ENCODE peak calls at places on chromosomes 7 and 10, in four cellular contexts. One of them, this sample, is unnamed.
A peak's percentile ranks its signal among the peaks of the same experiment; 100 is the strongest.

GRCh38 chr10:36666451-36666850 is 458.9 kb upstream of the ANKRD30A start:
- DNase-seq in SW480: no peak
- DNase-seq in naive thymus-derived CD8-positive, alpha-beta T cell: no peak
- DNase-seq in hypothalamus: no peak
- DNase-seq in this sample: no peak

GRCh38 chr10:101693701-101694055 is 1.3 kb downstream of the FBXW4 start:
- DNase-seq in naive thymus-derived CD8-positive, alpha-beta T cell: no peak
- DNase-seq in hypothalamus: no peak
- DNase-seq in SW480: peak; percentile 40
- DNase-seq in this sample: no peak

GRCh38 chr7:143914938-143915337 is 13.0 kb upstream of the TCAF1 start:
- DNase-seq in hypothalamus: no peak
- DNase-seq in SW480: no peak
- DNase-seq in naive thymus-derived CD8-positive, alpha-beta T cell: no peak
- DNase-seq in this sample: no peak

GRCh38 chr10:35546824-35547225 is 58.3 kb upstream of the GJD4 start:
- DNase-seq in naive thymus-derived CD8-positive, alpha-beta T cell: no peak
- DNase-seq in SW480: peak; percentile 3
- DNase-seq in hypothalamus: no peak
- DNase-seq in this sample: no peak

GRCh38 chr7:85469446-85469970 is 282.7 kb upstream of the SEMA3D start:
- DNase-seq in SW480: peak; percentile 56
- DNase-seq in naive thymus-derived CD8-positive, alpha-beta T cell: no peak
- DNase-seq in hypothalamus: no peak
- DNase-seq in this sample: no peak

GRCh38 chr10:19817251-19818046 is 1.2 kb downstream of the PLXDC2 start:
- DNase-seq in hypothalamus: peak; percentile 50
- DNase-seq in naive thymus-derived CD8-positive, alpha-beta T cell: no peak
- DNase-seq in SW480: no peak
- DNase-seq in this sample: no peak

GRCh38 chr10:62769574-62770242 is 34.8 kb upstream of the ADO start:
- DNase-seq in hypothalamus: no peak
- DNase-seq in SW480: no peak
- DNase-seq in naive thymus-derived CD8-positive, alpha-beta T cell: no peak
- DNase-seq in this sample: no peak

GRCh38 chr10:59536151-59536550 is 173.5 kb downstream of the SLC16A9 start:
- DNase-seq in SW480: peak; percentile 11
- DNase-seq in hypothalamus: no peak
- DNase-seq in naive thymus-derived CD8-positive, alpha-beta T cell: no peak
- DNase-seq in this sample: no peak

GRCh38 chr10:98097611-98098010 is 36.8 kb upstream of the R3HCC1L start:
- DNase-seq in hypothalamus: no peak
- DNase-seq in SW480: no peak
- DNase-seq in naive thymus-derived CD8-positive, alpha-beta T cell: no peak
- DNase-seq in this sample: no peak

GRCh38 chr10:52443419-52444388 is 129.6 kb downstream of the DKK1 start:
- DNase-seq in naive thymus-derived CD8-positive, alpha-beta T cell: no peak
- DNase-seq in hypothalamus: no peak
- DNase-seq in SW480: peak; percentile 16
- DNase-seq in this sample: no peak

GRCh38 chr10:62374862-62375710 is 917 bp downstream of the ZNF365 start:
- DNase-seq in SW480: peak; percentile 25
- DNase-seq in hypothalamus: no peak
- DNase-seq in naive thymus-derived CD8-positive, alpha-beta T cell: no peak
- DNase-seq in this sample: no peak

GRCh38 chr7:40836218-40836617 is 701.4 kb downstream of the SUGCT start:
- DNase-seq in SW480: no peak
- DNase-seq in naive thymus-derived CD8-positive, alpha-beta T cell: no peak
- DNase-seq in hypothalamus: no peak
- DNase-seq in this sample: no peak

GRCh38 chr10:16867556-16867955 is 50.3 kb upstream of the RSU1 start:
- DNase-seq in hypothalamus: no peak
- DNase-seq in naive thymus-derived CD8-positive, alpha-beta T cell: no peak
- DNase-seq in SW480: peak; percentile 4
- DNase-seq in this sample: no peak

GRCh38 chr10:80590585-80591125 is 53.0 kb downstream of the SH2D4B start:
- DNase-seq in hypothalamus: no peak
- DNase-seq in SW480: no peak
- DNase-seq in naive thymus-derived CD8-positive, alpha-beta T cell: no peak
- DNase-seq in this sample: no peak

GRCh38 chr10:29996842-29997123 is 62.6 kb downstream of the JCAD start:
- DNase-seq in naive thymus-derived CD8-positive, alpha-beta T cell: no peak
- DNase-seq in hypothalamus: no peak
- DNase-seq in SW480: no peak
- DNase-seq in this sample: no peak

GRCh38 chr10:16832351-16833080 is 15.3 kb upstream of the RSU1 start:
- DNase-seq in naive thymus-derived CD8-positive, alpha-beta T cell: no peak
- DNase-seq in hypothalamus: no peak
- DNase-seq in SW480: no peak
- DNase-seq in this sample: peak; percentile 62

GRCh38 chr7:23531794-23532489 is at the start of gene TRA2A:
- DNase-seq in SW480: peak; percentile 95
- DNase-seq in naive thymus-derived CD8-positive, alpha-beta T cell: peak; percentile 96
- DNase-seq in hypothalamus: peak; percentile 93
- DNase-seq in this sample: peak; percentile 99

GRCh38 chr10:96705134-96705533 is 15.2 kb downstream of the PIK3AP1 start:
- DNase-seq in hypothalamus: no peak
- DNase-seq in SW480: no peak
- DNase-seq in naive thymus-derived CD8-positive, alpha-beta T cell: no peak
- DNase-seq in this sample: no peak

GRCh38 chr10:125034671-125035070 is 92.7 kb downstream of the ZRANB1 start:
- DNase-seq in hypothalamus: no peak
- DNase-seq in naive thymus-derived CD8-positive, alpha-beta T cell: no peak
- DNase-seq in SW480: no peak
- DNase-seq in this sample: no peak

GRCh38 chr7:44587843-44588711 is 6.0 kb upstream of the TMED4 start:
- DNase-seq in naive thymus-derived CD8-positive, alpha-beta T cell: peak; percentile 65
- DNase-seq in SW480: peak; percentile 85
- DNase-seq in hypothalamus: no peak
- DNase-seq in this sample: peak; percentile 54

GRCh38 chr10:15208221-15208620 is 39.7 kb upstream of the NMT2 start:
- DNase-seq in hypothalamus: no peak
- DNase-seq in SW480: no peak
- DNase-seq in naive thymus-derived CD8-positive, alpha-beta T cell: no peak
- DNase-seq in this sample: no peak

GRCh38 chr10:77267703-77268630 is 369.6 kb downstream of the KCNMA1 start:
- DNase-seq in naive thymus-derived CD8-positive, alpha-beta T cell: no peak
- DNase-seq in hypothalamus: no peak
- DNase-seq in SW480: no peak
- DNase-seq in this sample: no peak

GRCh38 chr7:27576360-27576944 is 86.2 kb downstream of the HIBADH start:
- DNase-seq in SW480: peak; percentile 59
- DNase-seq in naive thymus-derived CD8-positive, alpha-beta T cell: peak; percentile 35
- DNase-seq in hypothalamus: no peak
- DNase-seq in this sample: no peak

GRCh38 chr7:79520543-79520942 is 67.1 kb upstream of the MAGI2 start:
- DNase-seq in naive thymus-derived CD8-positive, alpha-beta T cell: no peak
- DNase-seq in hypothalamus: no peak
- DNase-seq in SW480: no peak
- DNase-seq in this sample: no peak

GRCh38 chr7:36297364-36298009 is 92.2 kb upstream of the ANLN start:
- DNase-seq in naive thymus-derived CD8-positive, alpha-beta T cell: no peak
- DNase-seq in hypothalamus: no peak
- DNase-seq in SW480: no peak
- DNase-seq in this sample: no peak

GRCh38 chr7:50370884-50371283 is 66.4 kb downstream of the IKZF1 start:
- DNase-seq in SW480: no peak
- DNase-seq in naive thymus-derived CD8-positive, alpha-beta T cell: no peak
- DNase-seq in hypothalamus: no peak
- DNase-seq in this sample: no peak

GRCh38 chr7:2651336-2651735 is 19.6 kb downstream of the TTYH3 start:
- DNase-seq in naive thymus-derived CD8-positive, alpha-beta T cell: no peak
- DNase-seq in hypothalamus: no peak
- DNase-seq in SW480: no peak
- DNase-seq in this sample: no peak

GRCh38 chr10:1050555-1050954 is 1.6 kb upstream of the IDI1 start:
- DNase-seq in SW480: peak; percentile 62
- DNase-seq in hypothalamus: no peak
- DNase-seq in naive thymus-derived CD8-positive, alpha-beta T cell: peak; percentile 49
- DNase-seq in this sample: no peak

GRCh38 chr7:101235522-101235921 is 2.1 kb downstream of the CLDN15 start:
- DNase-seq in SW480: no peak
- DNase-seq in hypothalamus: no peak
- DNase-seq in naive thymus-derived CD8-positive, alpha-beta T cell: no peak
- DNase-seq in this sample: no peak

GRCh38 chr7:151392426-151392825 is 17.4 kb downstream of the WDR86 start:
- DNase-seq in SW480: no peak
- DNase-seq in naive thymus-derived CD8-positive, alpha-beta T cell: no peak
- DNase-seq in hypothalamus: no peak
- DNase-seq in this sample: no peak

GRCh38 chr10:72104472-72105097 is 16.2 kb upstream of the SPOCK2 start:
- DNase-seq in hypothalamus: no peak
- DNase-seq in SW480: no peak
- DNase-seq in naive thymus-derived CD8-positive, alpha-beta T cell: no peak
- DNase-seq in this sample: no peak

GRCh38 chr7:150665882-150666281 is 19.6 kb upstream of the GIMAP2 start:
- DNase-seq in hypothalamus: no peak
- DNase-seq in SW480: no peak
- DNase-seq in naive thymus-derived CD8-positive, alpha-beta T cell: no peak
- DNase-seq in this sample: no peak